ENCODE peak calls at places on chromosome 10, in four cellular contexts. U is endothelial cell of umbilical vein, Y is fibroblast of lung, M is DND-41. D is an unnamed sample.

GRCh38 chr10:1374501-1374900 is 318.3 kb downstream of the WDR37 start:
- DNase-seq in Y (no peak), U (no peak), M (no peak), D (no peak)

GRCh38 chr10:50325449-50326188 is 74.3 kb upstream of the ASAH2 start:
- DNase-seq in Y (peak), U (peak), M (no peak), D (peak)

GRCh38 chr10:118102116-118102515 is 55.4 kb upstream of the RAB11FIP2 start:
- DNase-seq in M (no peak), U (no peak), Y (no peak), D (no peak)

GRCh38 chr10:78207216-78207615 is 173.6 kb downstream of the RPS24 start:
- DNase-seq in U (no peak), M (no peak), Y (no peak), D (no peak)

GRCh38 chr10:133263674-133264073 is 13.0 kb downstream of the ADAM8 start:
- DNase-seq in U (no peak), Y (no peak), M (no peak), D (no peak)

GRCh38 chr10:51014680-51015425 is 59.4 kb upstream of the PRKG1 start:
- DNase-seq in U (no peak), M (no peak), Y (peak), D (no peak)

GRCh38 chr10:132934953-132935352 is 7.4 kb downstream of the CFAP46 start:
- DNase-seq in Y (no peak), M (no peak), U (no peak), D (no peak)

GRCh38 chr10:92493362-92493761 is 80.5 kb downstream of the IDE start:
- DNase-seq in Y (no peak), U (no peak), M (no peak), D (no peak)

GRCh38 chr10:43249962-43250624 is 16.8 kb downstream of the RASGEF1A start:
- DNase-seq in U (no peak), Y (no peak), M (no peak), D (no peak)

GRCh38 chr10:26960308-26960707 is 99.5 kb upstream of the ABI1 start:
- DNase-seq in U (no peak), Y (no peak), M (no peak), D (no peak)

GRCh38 chr10:92592761-92593552 is at the start of gene KIF11:
- DNase-seq in Y (peak), U (peak), M (peak), D (peak)

GRCh38 chr10:61987951-61988379 is 86.5 kb downstream of the ARID5B start:
- DNase-seq in Y (no peak), M (no peak), U (no peak), D (no peak)

GRCh38 chr10:55183993-55184392 is 383.0 kb upstream of the PCDH15 start:
- DNase-seq in U (no peak), M (no peak), Y (no peak), D (no peak)

GRCh38 chr10:112278871-112279270 is 4.3 kb upstream of the TECTB start:
- DNase-seq in Y (no peak), M (no peak), U (no peak), D (no peak)

GRCh38 chr10:122279725-122280141 is 8.6 kb downstream of the BTBD16 start:
- DNase-seq in Y (peak), U (peak), M (no peak), D (no peak)

GRCh38 chr10:100800931-100801330 is 55.5 kb downstream of the PAX2 start:
- DNase-seq in Y (no peak), M (no peak), U (no peak), D (no peak)

DNA sequence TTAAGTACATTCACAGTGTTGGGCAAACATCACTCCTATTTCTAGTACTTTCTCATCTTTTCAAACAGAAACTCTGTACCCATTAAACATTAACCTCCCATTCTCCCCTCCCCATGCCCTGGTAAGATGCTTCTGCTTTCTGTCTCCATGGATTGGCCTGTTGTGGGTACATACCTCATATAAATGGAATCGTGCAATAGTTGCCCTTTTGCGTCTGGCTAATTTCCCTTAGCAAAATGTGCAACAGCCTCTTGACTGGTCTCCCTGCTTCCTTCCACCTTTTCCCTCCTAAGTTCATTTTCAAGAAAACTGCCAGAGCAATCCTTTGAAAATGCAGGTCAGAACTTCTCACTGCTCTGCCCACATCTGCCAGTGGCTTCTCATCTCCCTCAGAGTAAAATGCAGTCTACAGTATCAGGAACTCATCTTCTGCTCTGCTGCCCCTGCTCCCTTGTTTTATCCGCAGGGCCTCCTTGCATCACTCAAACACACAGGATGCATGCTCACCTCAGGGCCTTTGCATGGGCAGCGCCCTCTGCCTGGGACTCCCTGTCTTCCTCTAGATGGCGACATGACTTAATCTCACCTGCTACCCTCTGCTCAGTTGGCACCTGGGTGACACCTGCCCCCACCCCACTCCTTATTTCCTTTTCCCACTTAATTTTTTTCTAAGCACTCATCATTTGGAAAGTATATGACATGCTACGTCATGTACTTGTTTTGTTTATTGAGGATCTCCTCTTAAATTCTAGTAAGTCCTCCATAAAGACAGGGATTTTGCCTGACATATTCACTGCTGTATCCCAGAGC is 44.3 kb upstream of the ECHDC3 start:
- DNase-seq in U (no peak), M (peak), Y (no peak), D (no peak)
- TF ChIP-seq CTCF in U (no peak), M (peak), Y (no peak), D (no peak)

GRCh38 chr10:75403144-75404022 is 1.8 kb upstream of the ZNF503 start:
- DNase-seq in M (no peak), Y (peak), U (peak), D (peak)
- TF ChIP-seq EZH2 in M (no peak), Y (no peak), U (peak), D (no peak)

DNA sequence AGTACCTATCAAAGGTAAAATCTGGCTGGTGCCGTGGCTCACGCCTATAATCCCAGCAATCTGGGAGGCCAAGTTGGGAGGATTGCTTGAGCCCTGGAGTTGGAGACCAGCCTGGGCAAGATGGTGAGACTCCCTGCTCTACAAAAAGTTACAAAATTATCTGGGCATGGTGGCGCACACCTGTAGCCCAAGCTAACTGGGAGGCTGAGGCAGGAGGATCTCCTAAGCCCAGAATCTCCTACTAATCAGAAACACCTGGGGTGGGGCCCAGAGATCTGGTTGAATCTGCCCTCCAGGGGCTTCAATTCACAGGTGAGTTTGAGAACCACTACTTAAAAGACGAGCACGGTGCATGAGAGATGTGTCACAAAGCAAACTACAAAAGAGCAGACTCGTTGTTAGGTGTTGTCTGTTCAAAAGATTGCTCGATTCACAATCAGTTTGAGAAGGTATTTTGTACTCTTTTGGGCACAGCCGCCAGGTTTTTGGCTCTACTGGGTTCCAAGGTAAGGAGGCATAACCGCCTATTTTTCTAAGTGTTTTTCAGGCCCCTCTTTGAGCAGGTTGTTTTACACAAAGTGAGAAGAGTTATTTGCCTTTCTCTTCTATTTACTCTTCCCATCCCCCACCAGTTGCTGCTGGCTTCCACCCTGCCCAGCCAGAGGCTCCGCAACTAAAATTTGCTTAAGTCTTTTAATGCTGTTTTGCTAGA is 2.3 kb downstream of the PLA2G12B start:
- DNase-seq in U (no peak), Y (no peak), M (no peak), D (no peak)
- H3K4me2 ChIP-seq in U (no peak), Y (no peak), M (no peak), D (no peak)

GRCh38 chr10:114499630-114500190 is 95.4 kb upstream of the AFAP1L2 start:
- DNase-seq in M (no peak), Y (no peak), U (no peak), D (peak)

GRCh38 chr10:114502071-114502470 is 97.8 kb upstream of the AFAP1L2 start:
- DNase-seq in M (no peak), U (peak), Y (no peak), D (no peak)

GRCh38 chr10:114499120-114499519 is 94.8 kb upstream of the AFAP1L2 start:
- DNase-seq in Y (no peak), U (no peak), M (no peak), D (no peak)

GRCh38 chr10:114500643-114501042 is 96.3 kb upstream of the AFAP1L2 start:
- DNase-seq in Y (no peak), U (no peak), M (no peak), D (no peak)

GRCh38 chr10:114501650-114502049 is 97.3 kb upstream of the AFAP1L2 start:
- DNase-seq in M (no peak), Y (no peak), U (no peak), D (no peak)
- TF ChIP-seq CTCF in M (no peak), Y (no peak), U (no peak), D (peak)

DNA sequence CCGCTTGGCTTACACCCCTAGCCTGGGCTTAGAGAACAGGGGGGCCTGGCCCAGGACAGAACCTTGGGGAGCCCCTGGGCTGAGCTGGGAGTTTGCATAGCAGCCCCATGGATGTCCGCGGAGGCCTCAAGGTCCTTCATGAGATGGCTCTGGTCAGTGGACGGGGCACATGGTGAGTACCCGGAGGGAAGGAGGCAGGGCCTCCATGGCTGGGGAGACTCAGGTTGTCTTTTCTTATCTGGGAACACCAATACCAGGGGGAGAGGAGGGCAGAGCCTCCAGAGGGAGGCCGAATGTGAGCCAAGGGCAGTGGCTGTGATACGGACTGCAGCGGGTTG is 64.8 kb downstream of the GLRX3 start:
- DNase-seq in U (no peak), M (no peak), Y (no peak), D (no peak)
- TF ChIP-seq EZH2 in U (no peak), M (no peak), Y (no peak), D (no peak)

D was measured in PC-9.